ENCODE peak calls at places on chromosomes 1 and 21, in nine cellular contexts. One of them, this sample, is unnamed. For H3K4me1, the result is how much of the 10 kb centered on the place peaks cover.

GRCh38 chr1:160416369-160416768 is 16.0 kb downstream of the VANGL2 start:
- DNase-seq in HepG2: peak
- DNase-seq in mammary epithelial cell: peak
- DNase-seq in GM23248: peak
- DNase-seq in fibroblast of lung: peak
- DNase-seq in colonic mucosa: no peak
- DNase-seq in DND-41: no peak
- DNase-seq in H9: peak
- DNase-seq in PC-3: peak
- DNase-seq in this sample: peak

GRCh38 chr21:25881524-25882376 is 147.0 kb downstream of the GABPA start:
- DNase-seq in HepG2: peak
- DNase-seq in mammary epithelial cell: peak
- DNase-seq in GM23248: peak
- DNase-seq in fibroblast of lung: peak
- DNase-seq in colonic mucosa: peak
- DNase-seq in DND-41: peak
- DNase-seq in H9: peak
- DNase-seq in PC-3: peak
- DNase-seq in this sample: peak

GRCh38 chr1:108190686-108191416 is 9.3 kb downstream of the SLC25A24 start:
- DNase-seq in HepG2: no peak
- DNase-seq in mammary epithelial cell: no peak
- DNase-seq in GM23248: no peak
- DNase-seq in fibroblast of lung: no peak
- DNase-seq in colonic mucosa: no peak
- DNase-seq in DND-41: no peak
- DNase-seq in H9: no peak
- DNase-seq in PC-3: peak
- DNase-seq in this sample: no peak

GRCh38 chr1:59008599-59009347 is 224.9 kb upstream of the JUN start:
- DNase-seq in HepG2: no peak
- DNase-seq in mammary epithelial cell: no peak
- DNase-seq in GM23248: peak
- DNase-seq in fibroblast of lung: no peak
- DNase-seq in colonic mucosa: no peak
- DNase-seq in DND-41: no peak
- DNase-seq in H9: no peak
- DNase-seq in PC-3: no peak
- DNase-seq in this sample: peak

GRCh38 chr1:175154595-175155472 is 37.7 kb downstream of the KIAA0040 start:
- DNase-seq in HepG2: peak
- DNase-seq in mammary epithelial cell: peak
- DNase-seq in GM23248: peak
- DNase-seq in fibroblast of lung: peak
- DNase-seq in colonic mucosa: peak
- DNase-seq in DND-41: peak
- DNase-seq in H9: peak
- DNase-seq in PC-3: peak
- DNase-seq in this sample: peak

GRCh38 chr1:1283821-1284220 is 3.6 kb downstream of the SCNN1D start:
- DNase-seq in HepG2: no peak
- DNase-seq in mammary epithelial cell: no peak
- DNase-seq in GM23248: peak
- DNase-seq in fibroblast of lung: no peak
- DNase-seq in colonic mucosa: no peak
- DNase-seq in DND-41: no peak
- DNase-seq in H9: peak
- DNase-seq in PC-3: peak
- DNase-seq in this sample: no peak

GRCh38 chr1:107803579-107803978 is 161.4 kb downstream of the VAV3 start:
- DNase-seq in HepG2: no peak
- DNase-seq in mammary epithelial cell: no peak
- DNase-seq in GM23248: no peak
- DNase-seq in fibroblast of lung: no peak
- DNase-seq in colonic mucosa: no peak
- DNase-seq in DND-41: no peak
- DNase-seq in H9: no peak
- DNase-seq in PC-3: no peak
- DNase-seq in this sample: no peak

GRCh38 chr1:3454811-3455618 is 550 bp downstream of the ARHGEF16 start:
- DNase-seq in HepG2: peak
- DNase-seq in mammary epithelial cell: no peak
- DNase-seq in GM23248: no peak
- DNase-seq in fibroblast of lung: no peak
- DNase-seq in colonic mucosa: peak
- DNase-seq in DND-41: peak
- DNase-seq in H9: peak
- DNase-seq in PC-3: peak
- DNase-seq in this sample: no peak

GRCh38 chr1:16191309-16191708 is 21.1 kb downstream of the ARHGEF19 start:
- DNase-seq in HepG2: no peak
- DNase-seq in mammary epithelial cell: no peak
- DNase-seq in GM23248: no peak
- DNase-seq in fibroblast of lung: no peak
- DNase-seq in colonic mucosa: no peak
- DNase-seq in DND-41: no peak
- DNase-seq in H9: no peak
- DNase-seq in PC-3: no peak
- DNase-seq in this sample: no peak

GRCh38 chr1:59122527-59122926 is 174.4 kb upstream of the FGGY start:
- DNase-seq in HepG2: no peak
- DNase-seq in mammary epithelial cell: no peak
- DNase-seq in GM23248: peak
- DNase-seq in fibroblast of lung: no peak
- DNase-seq in colonic mucosa: no peak
- DNase-seq in DND-41: no peak
- DNase-seq in H9: no peak
- DNase-seq in PC-3: no peak
- DNase-seq in this sample: no peak

GRCh38 chr1:63991685-63992084 is 211.7 kb upstream of the UBE2U start:
- DNase-seq in HepG2: no peak
- DNase-seq in mammary epithelial cell: no peak
- DNase-seq in GM23248: no peak
- DNase-seq in fibroblast of lung: no peak
- DNase-seq in colonic mucosa: no peak
- DNase-seq in DND-41: no peak
- DNase-seq in H9: no peak
- DNase-seq in PC-3: no peak
- DNase-seq in this sample: no peak

GRCh38 chr1:235557495-235557894 is 53.2 kb upstream of the B3GALNT2 start:
- DNase-seq in HepG2: no peak
- DNase-seq in mammary epithelial cell: no peak
- DNase-seq in GM23248: no peak
- DNase-seq in fibroblast of lung: no peak
- DNase-seq in colonic mucosa: peak
- DNase-seq in DND-41: peak
- DNase-seq in H9: peak
- DNase-seq in PC-3: no peak
- DNase-seq in this sample: no peak

GRCh38 chr1:221032616-221033342 is 153.5 kb downstream of the HLX start:
- DNase-seq in HepG2: no peak
- DNase-seq in mammary epithelial cell: no peak
- DNase-seq in GM23248: peak
- DNase-seq in fibroblast of lung: no peak
- DNase-seq in colonic mucosa: no peak
- DNase-seq in DND-41: no peak
- DNase-seq in H9: no peak
- DNase-seq in PC-3: peak
- DNase-seq in this sample: no peak

GRCh38 chr1:204442376-204443259 is 31.0 kb upstream of the PPP1R15B start:
- DNase-seq in HepG2: no peak
- DNase-seq in mammary epithelial cell: no peak
- DNase-seq in GM23248: no peak
- DNase-seq in fibroblast of lung: no peak
- DNase-seq in colonic mucosa: no peak
- DNase-seq in DND-41: no peak
- DNase-seq in H9: no peak
- DNase-seq in PC-3: no peak
- DNase-seq in this sample: no peak

GRCh38 chr1:18948048-18948912 is 8.2 kb downstream of the IFFO2 start:
- DNase-seq in HepG2: no peak
- DNase-seq in mammary epithelial cell: peak
- DNase-seq in GM23248: peak
- DNase-seq in fibroblast of lung: no peak
- DNase-seq in colonic mucosa: no peak
- DNase-seq in DND-41: peak
- DNase-seq in H9: no peak
- DNase-seq in PC-3: peak
- DNase-seq in this sample: peak

GRCh38 chr1:225481738-225482137 is 53.9 kb upstream of the LBR start:
- DNase-seq in HepG2: no peak
- DNase-seq in mammary epithelial cell: no peak
- DNase-seq in GM23248: peak
- DNase-seq in fibroblast of lung: no peak
- DNase-seq in colonic mucosa: no peak
- DNase-seq in DND-41: no peak
- DNase-seq in H9: peak
- DNase-seq in PC-3: no peak
- DNase-seq in this sample: no peak

DNA sequence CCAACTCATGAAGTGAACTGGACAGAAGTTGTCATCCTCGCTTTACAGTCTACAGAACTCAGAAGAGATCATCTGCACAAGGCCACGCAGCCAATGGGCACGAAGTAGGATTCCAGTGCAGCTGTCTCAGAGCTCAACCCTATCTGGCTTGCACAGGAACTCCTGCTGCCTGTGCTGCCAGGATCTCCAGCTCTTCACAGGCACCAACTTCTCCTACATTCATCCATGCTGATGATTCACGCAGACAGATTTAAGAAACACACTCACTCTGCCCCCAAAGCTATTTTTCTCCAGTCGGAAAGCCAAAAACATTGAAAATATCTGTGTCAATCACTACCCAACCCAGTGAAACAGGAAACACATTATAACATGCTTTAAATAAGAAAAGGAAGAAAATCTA is 157.0 kb downstream of the RERE start:
- DNase-seq in HepG2: no peak
- DNase-seq in mammary epithelial cell: peak
- DNase-seq in GM23248: peak
- DNase-seq in fibroblast of lung: peak
- DNase-seq in colonic mucosa: no peak
- DNase-seq in DND-41: no peak
- DNase-seq in H9: peak
- DNase-seq in PC-3: peak
- DNase-seq in this sample: peak
- H3K9ac ChIP-seq in HepG2: no peak
- H3K9ac ChIP-seq in mammary epithelial cell: no peak
- H3K9ac ChIP-seq in GM23248: peak
- H3K9ac ChIP-seq in fibroblast of lung: no peak
- H3K9ac ChIP-seq in colonic mucosa: no peak
- H3K9ac ChIP-seq in DND-41: no peak
- H3K9ac ChIP-seq in H9: no peak
- H3K9ac ChIP-seq in PC-3: peak
- H3K9ac ChIP-seq in this sample: peak

DNA sequence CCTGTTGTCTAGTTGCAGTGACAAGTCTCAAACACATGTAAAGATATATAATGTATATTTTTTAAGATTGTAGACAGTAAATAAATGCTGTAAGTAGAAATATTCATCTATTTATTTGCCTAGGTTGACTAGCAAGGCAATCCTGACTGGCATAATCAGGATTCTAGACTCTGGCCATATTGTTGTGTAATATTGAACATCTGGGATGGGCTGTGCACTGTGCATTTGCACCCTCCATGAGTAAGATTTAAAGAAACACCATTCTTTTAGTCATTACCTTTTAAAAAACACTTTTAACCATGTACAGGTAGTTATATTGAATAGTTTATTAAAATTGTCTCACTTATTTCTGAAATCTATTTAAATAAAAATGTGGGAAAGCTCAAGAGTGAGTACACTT is 32.4 kb downstream of the RASAL2 start:
- DNase-seq in HepG2: peak
- DNase-seq in mammary epithelial cell: peak
- DNase-seq in GM23248: peak
- DNase-seq in fibroblast of lung: peak
- DNase-seq in colonic mucosa: no peak
- DNase-seq in DND-41: no peak
- DNase-seq in H9: no peak
- DNase-seq in PC-3: no peak
- DNase-seq in this sample: no peak
- H3K27ac ChIP-seq in HepG2: peak
- H3K27ac ChIP-seq in mammary epithelial cell: peak
- H3K27ac ChIP-seq in GM23248: peak
- H3K27ac ChIP-seq in fibroblast of lung: peak
- H3K27ac ChIP-seq in colonic mucosa: no peak
- H3K27ac ChIP-seq in DND-41: no peak
- H3K27ac ChIP-seq in H9: no peak
- H3K27ac ChIP-seq in PC-3: peak
- H3K27ac ChIP-seq in this sample: peak

GRCh38 chr21:34022557-34023335 is 50.6 kb upstream of the MRPS6 start:
- DNase-seq in HepG2: no peak
- DNase-seq in mammary epithelial cell: no peak
- DNase-seq in GM23248: peak
- DNase-seq in fibroblast of lung: no peak
- DNase-seq in colonic mucosa: no peak
- DNase-seq in DND-41: peak
- DNase-seq in H9: no peak
- DNase-seq in PC-3: peak
- DNase-seq in this sample: no peak

GRCh38 chr21:34019402-34019801 is 54.0 kb upstream of the MRPS6 start:
- DNase-seq in HepG2: no peak
- DNase-seq in mammary epithelial cell: no peak
- DNase-seq in GM23248: no peak
- DNase-seq in fibroblast of lung: no peak
- DNase-seq in colonic mucosa: no peak
- DNase-seq in DND-41: no peak
- DNase-seq in H9: no peak
- DNase-seq in PC-3: no peak
- DNase-seq in this sample: no peak

GRCh38 chr21:34020005-34020847 is 53.2 kb upstream of the MRPS6 start:
- DNase-seq in HepG2: peak
- DNase-seq in mammary epithelial cell: no peak
- DNase-seq in GM23248: no peak
- DNase-seq in fibroblast of lung: peak
- DNase-seq in colonic mucosa: no peak
- DNase-seq in DND-41: peak
- DNase-seq in H9: no peak
- DNase-seq in PC-3: no peak
- DNase-seq in this sample: peak

GRCh38 chr21:34021726-34022125 is 51.7 kb upstream of the MRPS6 start:
- DNase-seq in HepG2: no peak
- DNase-seq in mammary epithelial cell: no peak
- DNase-seq in GM23248: no peak
- DNase-seq in fibroblast of lung: no peak
- DNase-seq in colonic mucosa: no peak
- DNase-seq in DND-41: no peak
- DNase-seq in H9: no peak
- DNase-seq in PC-3: no peak
- DNase-seq in this sample: peak

GRCh38 chr21:34020934-34021553 is 52.3 kb upstream of the MRPS6 start:
- DNase-seq in HepG2: no peak
- DNase-seq in mammary epithelial cell: no peak
- DNase-seq in GM23248: no peak
- DNase-seq in fibroblast of lung: no peak
- DNase-seq in colonic mucosa: no peak
- DNase-seq in DND-41: no peak
- DNase-seq in H9: no peak
- DNase-seq in PC-3: no peak
- DNase-seq in this sample: peak
- H3K4me1 ChIP-seq in HepG2: half or more
- H3K4me1 ChIP-seq in mammary epithelial cell: under half
- H3K4me1 ChIP-seq in GM23248: under half
- H3K4me1 ChIP-seq in fibroblast of lung: under half
- H3K4me1 ChIP-seq in colonic mucosa: under half
- H3K4me1 ChIP-seq in DND-41: half or more
- H3K4me1 ChIP-seq in H9: under half
- H3K4me1 ChIP-seq in PC-3: under half
- H3K4me1 ChIP-seq in this sample: under half

GRCh38 chr1:203272633-203273205 is 32.6 kb upstream of the BTG2 start:
- DNase-seq in HepG2: no peak
- DNase-seq in mammary epithelial cell: no peak
- DNase-seq in GM23248: no peak
- DNase-seq in fibroblast of lung: no peak
- DNase-seq in colonic mucosa: no peak
- DNase-seq in DND-41: no peak
- DNase-seq in H9: no peak
- DNase-seq in PC-3: no peak
- DNase-seq in this sample: no peak
- H3K9ac ChIP-seq in HepG2: no peak
- H3K9ac ChIP-seq in mammary epithelial cell: no peak
- H3K9ac ChIP-seq in GM23248: no peak
- H3K9ac ChIP-seq in fibroblast of lung: no peak
- H3K9ac ChIP-seq in colonic mucosa: no peak
- H3K9ac ChIP-seq in DND-41: no peak
- H3K9ac ChIP-seq in H9: no peak
- H3K9ac ChIP-seq in PC-3: no peak
- H3K9ac ChIP-seq in this sample: no peak

This sample was measured in astrocyte.